ENCODE peak calls at places on chromosomes 6 and 20, in seven cellular contexts. One of them, this sample, is unnamed.

GRCh38 chr6:1792989-1793388 is 183.3 kb downstream of the FOXC1 start:
- DNase-seq in heart left ventricle: no peak
- DNase-seq in uterus: no peak
- DNase-seq in brain microvascular endothelial cell: no peak
- DNase-seq in NT2/D1: peak; percentile 2
- DNase-seq in pancreas: no peak
- DNase-seq in GM23248: peak; percentile 48
- DNase-seq in this sample: no peak

GRCh38 chr6:40721252-40721936 is 134.2 kb upstream of the LRFN2 start:
- DNase-seq in heart left ventricle: no peak
- DNase-seq in brain microvascular endothelial cell: no peak
- DNase-seq in uterus: no peak
- DNase-seq in GM23248: no peak
- DNase-seq in NT2/D1: no peak
- DNase-seq in pancreas: no peak
- DNase-seq in this sample: no peak

GRCh38 chr6:64186562-64186961 is 551.0 kb downstream of the PHF3 start:
- DNase-seq in GM23248: no peak
- DNase-seq in brain microvascular endothelial cell: no peak
- DNase-seq in uterus: no peak
- DNase-seq in NT2/D1: no peak
- DNase-seq in heart left ventricle: no peak
- DNase-seq in pancreas: no peak
- DNase-seq in this sample: no peak

GRCh38 chr6:31586596-31586995 is 519 bp downstream of the LST1 start:
- DNase-seq in heart left ventricle: no peak
- DNase-seq in GM23248: no peak
- DNase-seq in uterus: no peak
- DNase-seq in pancreas: no peak
- DNase-seq in brain microvascular endothelial cell: no peak
- DNase-seq in NT2/D1: no peak
- DNase-seq in this sample: no peak

GRCh38 chr20:40309731-40310130 is 379.3 kb downstream of the MAFB start:
- DNase-seq in uterus: no peak
- DNase-seq in GM23248: no peak
- DNase-seq in NT2/D1: no peak
- DNase-seq in pancreas: no peak
- DNase-seq in brain microvascular endothelial cell: no peak
- DNase-seq in heart left ventricle: no peak
- DNase-seq in this sample: no peak

GRCh38 chr6:111673871-111674270 is 68.2 kb upstream of the TRAF3IP2 start:
- DNase-seq in pancreas: no peak
- DNase-seq in brain microvascular endothelial cell: no peak
- DNase-seq in heart left ventricle: no peak
- DNase-seq in GM23248: no peak
- DNase-seq in NT2/D1: no peak
- DNase-seq in uterus: no peak
- DNase-seq in this sample: no peak

GRCh38 chr6:2658788-2659187 is 91.9 kb downstream of the MYLK4 start:
- DNase-seq in GM23248: peak; percentile 10
- DNase-seq in uterus: no peak
- DNase-seq in brain microvascular endothelial cell: no peak
- DNase-seq in pancreas: no peak
- DNase-seq in heart left ventricle: no peak
- DNase-seq in NT2/D1: no peak
- DNase-seq in this sample: peak; percentile 36

GRCh38 chr6:43774776-43775583 is 5.0 kb downstream of the VEGFA start:
- DNase-seq in uterus: peak; percentile 76
- DNase-seq in pancreas: peak; percentile 84
- DNase-seq in brain microvascular endothelial cell: peak; percentile 52
- DNase-seq in GM23248: peak; percentile 89
- DNase-seq in NT2/D1: no peak
- DNase-seq in heart left ventricle: peak; percentile 79
- DNase-seq in this sample: peak; percentile 61

GRCh38 chr6:168188974-168189678 is 110.1 kb upstream of the FRMD1 start:
- DNase-seq in GM23248: no peak
- DNase-seq in uterus: peak; percentile 8
- DNase-seq in NT2/D1: no peak
- DNase-seq in pancreas: no peak
- DNase-seq in brain microvascular endothelial cell: no peak
- DNase-seq in heart left ventricle: no peak
- DNase-seq in this sample: no peak

GRCh38 chr20:3045042-3045815 is 623 bp upstream of the MRPS26 start:
- DNase-seq in heart left ventricle: peak; percentile 89
- DNase-seq in brain microvascular endothelial cell: peak; percentile 54
- DNase-seq in uterus: peak; percentile 74
- DNase-seq in NT2/D1: no peak
- DNase-seq in pancreas: no peak
- DNase-seq in GM23248: peak; percentile 85
- DNase-seq in this sample: no peak

GRCh38 chr20:4667371-4667773 is 54.3 kb upstream of the PRND start:
- DNase-seq in heart left ventricle: no peak
- DNase-seq in brain microvascular endothelial cell: no peak
- DNase-seq in GM23248: no peak
- DNase-seq in pancreas: no peak
- DNase-seq in uterus: no peak
- DNase-seq in NT2/D1: no peak
- DNase-seq in this sample: no peak

GRCh38 chr6:33904050-33904827 is 100.4 kb upstream of the MLN start:
- DNase-seq in pancreas: no peak
- DNase-seq in brain microvascular endothelial cell: no peak
- DNase-seq in uterus: no peak
- DNase-seq in heart left ventricle: peak; percentile 19
- DNase-seq in GM23248: no peak
- DNase-seq in NT2/D1: peak; percentile 5
- DNase-seq in this sample: peak; percentile 75

GRCh38 chr20:6994452-6994851 is 227.0 kb downstream of the BMP2 start:
- DNase-seq in uterus: no peak
- DNase-seq in brain microvascular endothelial cell: peak; percentile 45
- DNase-seq in pancreas: no peak
- DNase-seq in heart left ventricle: no peak
- DNase-seq in NT2/D1: no peak
- DNase-seq in GM23248: peak; percentile 50
- DNase-seq in this sample: no peak

GRCh38 chr6:42784739-42785498 is 3.1 kb downstream of the BICRAL start:
- DNase-seq in brain microvascular endothelial cell: no peak
- DNase-seq in pancreas: peak; percentile 58
- DNase-seq in heart left ventricle: no peak
- DNase-seq in GM23248: peak; percentile 6
- DNase-seq in NT2/D1: no peak
- DNase-seq in uterus: no peak
- DNase-seq in this sample: no peak

GRCh38 chr20:6126846-6127245 is 4.0 kb upstream of the FERMT1 start:
- DNase-seq in heart left ventricle: no peak
- DNase-seq in NT2/D1: no peak
- DNase-seq in GM23248: no peak
- DNase-seq in brain microvascular endothelial cell: no peak
- DNase-seq in pancreas: no peak
- DNase-seq in uterus: no peak
- DNase-seq in this sample: no peak

GRCh38 chr6:40723967-40724366 is 136.8 kb upstream of the LRFN2 start:
- DNase-seq in pancreas: no peak
- DNase-seq in uterus: no peak
- DNase-seq in GM23248: peak; percentile 57
- DNase-seq in NT2/D1: no peak
- DNase-seq in heart left ventricle: no peak
- DNase-seq in brain microvascular endothelial cell: peak; percentile 37
- DNase-seq in this sample: no peak

GRCh38 chr6:71404145-71404966 is 115.7 kb downstream of the OGFRL1 start:
- DNase-seq in heart left ventricle: no peak
- DNase-seq in pancreas: no peak
- DNase-seq in brain microvascular endothelial cell: peak; percentile 81
- DNase-seq in GM23248: peak; percentile 82
- DNase-seq in NT2/D1: peak; percentile 9
- DNase-seq in uterus: no peak
- DNase-seq in this sample: no peak

GRCh38 chr6:33142501-33142900 is 49.8 kb downstream of the COL11A2 start:
- DNase-seq in GM23248: no peak
- DNase-seq in NT2/D1: no peak
- DNase-seq in pancreas: no peak
- DNase-seq in heart left ventricle: no peak
- DNase-seq in uterus: no peak
- DNase-seq in brain microvascular endothelial cell: no peak
- DNase-seq in this sample: no peak

GRCh38 chr20:53883098-53883762 is 187.2 kb downstream of the BCAS1 start:
- DNase-seq in heart left ventricle: no peak
- DNase-seq in GM23248: peak; percentile 79
- DNase-seq in brain microvascular endothelial cell: peak; percentile 83
- DNase-seq in NT2/D1: no peak
- DNase-seq in uterus: no peak
- DNase-seq in pancreas: no peak
- DNase-seq in this sample: no peak
- H3K27me3 ChIP-seq in heart left ventricle: no peaks in the 10 kb centered on the region
- H3K27me3 ChIP-seq in GM23248: no peaks in the 10 kb centered on the region
- H3K27me3 ChIP-seq in brain microvascular endothelial cell: no peaks in the 10 kb centered on the region
- H3K27me3 ChIP-seq in NT2/D1: no peaks in the 10 kb centered on the region
- H3K27me3 ChIP-seq in uterus: no peaks in the 10 kb centered on the region
- H3K27me3 ChIP-seq in pancreas: no peaks in the 10 kb centered on the region
- H3K27me3 ChIP-seq in this sample: no peaks in the 10 kb centered on the region

GRCh38 chr20:46805836-46806235 is 88.8 kb upstream of the EYA2 start:
- DNase-seq in uterus: no peak
- DNase-seq in NT2/D1: no peak
- DNase-seq in GM23248: no peak
- DNase-seq in pancreas: no peak
- DNase-seq in heart left ventricle: no peak
- DNase-seq in brain microvascular endothelial cell: no peak
- DNase-seq in this sample: no peak

GRCh38 chr20:46810442-46811327 is 84.0 kb upstream of the EYA2 start:
- DNase-seq in pancreas: no peak
- DNase-seq in NT2/D1: no peak
- DNase-seq in heart left ventricle: no peak
- DNase-seq in uterus: no peak
- DNase-seq in GM23248: no peak
- DNase-seq in brain microvascular endothelial cell: no peak
- DNase-seq in this sample: no peak

GRCh38 chr20:46807998-46808397 is 86.6 kb upstream of the EYA2 start:
- DNase-seq in brain microvascular endothelial cell: no peak
- DNase-seq in pancreas: no peak
- DNase-seq in uterus: no peak
- DNase-seq in NT2/D1: no peak
- DNase-seq in GM23248: no peak
- DNase-seq in heart left ventricle: no peak
- DNase-seq in this sample: no peak

GRCh38 chr20:46809961-46810360 is 84.7 kb upstream of the EYA2 start:
- DNase-seq in pancreas: no peak
- DNase-seq in heart left ventricle: no peak
- DNase-seq in uterus: no peak
- DNase-seq in GM23248: no peak
- DNase-seq in brain microvascular endothelial cell: no peak
- DNase-seq in NT2/D1: no peak
- DNase-seq in this sample: no peak

DNA sequence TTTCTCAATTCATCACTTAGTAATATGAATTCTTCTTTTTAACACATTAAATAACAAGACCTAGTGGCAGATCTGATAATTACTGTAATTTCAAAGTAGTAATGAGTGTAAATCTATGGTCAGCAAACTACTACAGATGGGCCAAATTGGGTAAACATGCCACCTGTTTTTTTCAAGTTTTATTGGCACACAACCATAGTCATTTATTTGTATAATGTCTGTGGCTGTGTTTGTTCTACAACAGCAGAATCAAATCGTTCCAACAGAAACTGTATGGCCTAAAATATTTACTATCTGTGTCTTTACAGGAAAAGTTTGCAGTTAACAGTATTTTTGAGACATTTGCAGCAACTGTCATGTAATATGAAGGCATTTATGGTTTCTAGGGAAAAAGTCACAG is 86.1 kb upstream of the EYA2 start:
- DNase-seq in uterus: no peak
- DNase-seq in GM23248: no peak
- DNase-seq in pancreas: no peak
- DNase-seq in brain microvascular endothelial cell: no peak
- DNase-seq in NT2/D1: no peak
- DNase-seq in heart left ventricle: no peak
- DNase-seq in this sample: no peak
- H3K27me3 ChIP-seq in uterus: peaks cover 11% of the 10 kb centered on the region
- H3K27me3 ChIP-seq in GM23248: peaks cover 22% of the 10 kb centered on the region
- H3K27me3 ChIP-seq in pancreas: no peaks in the 10 kb centered on the region
- H3K27me3 ChIP-seq in brain microvascular endothelial cell: peaks cover 23% of the 10 kb centered on the region
- H3K27me3 ChIP-seq in NT2/D1: peaks cover 7% of the 10 kb centered on the region
- H3K27me3 ChIP-seq in heart left ventricle: peaks cover 22% of the 10 kb centered on the region
- H3K27me3 ChIP-seq in this sample: no peaks in the 10 kb centered on the region

DNA sequence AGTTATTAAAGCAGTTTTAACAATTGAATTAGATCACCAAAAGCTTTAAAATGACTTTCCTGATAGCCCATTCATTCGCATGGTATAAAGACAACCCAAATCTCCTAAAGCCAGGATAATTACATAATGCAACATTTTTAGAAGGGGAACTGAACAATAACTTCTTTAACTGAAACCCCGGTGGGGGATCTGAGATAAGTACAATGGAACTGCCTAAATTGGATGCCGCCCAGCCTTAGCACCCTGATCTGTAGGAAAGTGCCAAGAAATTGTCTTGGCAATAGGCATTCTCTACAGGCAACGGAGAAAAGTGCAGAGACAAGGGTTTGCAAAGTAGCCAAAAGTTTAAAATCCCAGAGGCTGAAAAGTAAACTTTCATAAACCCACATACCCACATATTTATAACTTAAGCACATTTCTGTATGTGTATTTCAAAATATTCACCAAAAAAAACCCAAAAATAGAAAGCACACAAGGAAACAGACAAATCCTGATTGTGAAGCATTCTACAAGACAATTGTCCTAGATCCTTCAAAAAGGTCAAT is 98.8 kb upstream of the BEND6 start:
- DNase-seq in heart left ventricle: no peak
- DNase-seq in NT2/D1: no peak
- DNase-seq in GM23248: no peak
- DNase-seq in uterus: no peak
- DNase-seq in pancreas: no peak
- DNase-seq in brain microvascular endothelial cell: no peak
- DNase-seq in this sample: no peak
- H3K27me3 ChIP-seq in heart left ventricle: no peaks in the 10 kb centered on the region
- H3K27me3 ChIP-seq in NT2/D1: no peaks in the 10 kb centered on the region
- H3K27me3 ChIP-seq in GM23248: no peaks in the 10 kb centered on the region
- H3K27me3 ChIP-seq in uterus: no peaks in the 10 kb centered on the region
- H3K27me3 ChIP-seq in pancreas: no peaks in the 10 kb centered on the region
- H3K27me3 ChIP-seq in brain microvascular endothelial cell: no peaks in the 10 kb centered on the region
- H3K27me3 ChIP-seq in this sample: no peaks in the 10 kb centered on the region

GRCh38 chr20:24589845-24590192 is 120.4 kb downstream of the SYNDIG1 start:
- DNase-seq in NT2/D1: no peak
- DNase-seq in uterus: no peak
- DNase-seq in GM23248: no peak
- DNase-seq in brain microvascular endothelial cell: no peak
- DNase-seq in heart left ventricle: no peak
- DNase-seq in pancreas: no peak
- DNase-seq in this sample: no peak

GRCh38 chr20:24589381-24589780 is 120.0 kb downstream of the SYNDIG1 start:
- DNase-seq in heart left ventricle: no peak
- DNase-seq in pancreas: no peak
- DNase-seq in uterus: no peak
- DNase-seq in GM23248: no peak
- DNase-seq in NT2/D1: no peak
- DNase-seq in brain microvascular endothelial cell: no peak
- DNase-seq in this sample: no peak

GRCh38 chr20:24588047-24588635 is 118.7 kb downstream of the SYNDIG1 start:
- DNase-seq in heart left ventricle: no peak
- DNase-seq in uterus: no peak
- DNase-seq in GM23248: no peak
- DNase-seq in pancreas: no peak
- DNase-seq in NT2/D1: no peak
- DNase-seq in brain microvascular endothelial cell: no peak
- DNase-seq in this sample: no peak

GRCh38 chr20:24587384-24588046 is 118.1 kb downstream of the SYNDIG1 start:
- DNase-seq in brain microvascular endothelial cell: no peak
- DNase-seq in pancreas: no peak
- DNase-seq in NT2/D1: no peak
- DNase-seq in uterus: no peak
- DNase-seq in heart left ventricle: no peak
- DNase-seq in GM23248: no peak
- DNase-seq in this sample: no peak

GRCh38 chr20:24588725-24589340 is 119.4 kb downstream of the SYNDIG1 start:
- DNase-seq in uterus: no peak
- DNase-seq in brain microvascular endothelial cell: no peak
- DNase-seq in pancreas: no peak
- DNase-seq in heart left ventricle: no peak
- DNase-seq in NT2/D1: no peak
- DNase-seq in GM23248: no peak
- DNase-seq in this sample: no peak
- H3K27me3 ChIP-seq in uterus: no peaks in the 10 kb centered on the region
- H3K27me3 ChIP-seq in brain microvascular endothelial cell: no peaks in the 10 kb centered on the region
- H3K27me3 ChIP-seq in pancreas: no peaks in the 10 kb centered on the region
- H3K27me3 ChIP-seq in heart left ventricle: no peaks in the 10 kb centered on the region
- H3K27me3 ChIP-seq in NT2/D1: no peaks in the 10 kb centered on the region
- H3K27me3 ChIP-seq in GM23248: no peaks in the 10 kb centered on the region
- H3K27me3 ChIP-seq in this sample: peaks cover 2% of the 10 kb centered on the region